ENCODE peak calls at places on chromosome 21, in eight cellular contexts. C, N, Q, L, I, A, R and U are unnamed samples.

GRCh38 chr21:15007716-15008296 is 57.0 kb downstream of the NRIP1 start:
- DNase-seq in L (no peak), C (no peak), Q (no peak), N (no peak), R (no peak), I (no peak), A (peak; percentile 32), U (no peak)

GRCh38 chr21:14632359-14632758 is 86.2 kb upstream of the SAMSN1 start:
- DNase-seq in Q (no peak), R (no peak), C (no peak), N (no peak), I (no peak), A (no peak), L (no peak), U (no peak)

GRCh38 chr21:44449473-44450363 is 5.6 kb upstream of the LRRC3 start:
- DNase-seq in Q (peak; percentile 59), L (no peak), A (no peak), N (no peak), C (peak; percentile 27), I (no peak), R (no peak), U (no peak)

GRCh38 chr21:14911351-14911750 is 153.4 kb downstream of the NRIP1 start:
- DNase-seq in A (no peak), I (no peak), N (no peak), R (no peak), Q (no peak), L (peak; percentile 70), C (no peak), U (no peak)

GRCh38 chr21:35663856-35664606 is 396.3 kb downstream of the SETD4 start:
- DNase-seq in L (no peak), R (no peak), C (no peak), N (no peak), I (no peak), Q (no peak), A (no peak), U (no peak)

GRCh38 chr21:40732243-40732642 is 114.7 kb downstream of the DSCAM start:
- DNase-seq in Q (no peak), N (no peak), R (no peak), C (no peak), I (no peak), L (peak; percentile 37), A (no peak), U (no peak)

GRCh38 chr21:15617968-15618367 is 111.8 kb upstream of the USP25 start:
- DNase-seq in A (peak; percentile 76), R (no peak), C (no peak), I (peak; percentile 18), Q (no peak), N (peak; percentile 85), L (peak; percentile 58), U (no peak)

GRCh38 chr21:33959680-33960079 is 44.1 kb upstream of the ATP5PO start:
- DNase-seq in I (no peak), L (no peak), A (no peak), R (no peak), N (no peak), Q (no peak), C (no peak), U (no peak)

DNA sequence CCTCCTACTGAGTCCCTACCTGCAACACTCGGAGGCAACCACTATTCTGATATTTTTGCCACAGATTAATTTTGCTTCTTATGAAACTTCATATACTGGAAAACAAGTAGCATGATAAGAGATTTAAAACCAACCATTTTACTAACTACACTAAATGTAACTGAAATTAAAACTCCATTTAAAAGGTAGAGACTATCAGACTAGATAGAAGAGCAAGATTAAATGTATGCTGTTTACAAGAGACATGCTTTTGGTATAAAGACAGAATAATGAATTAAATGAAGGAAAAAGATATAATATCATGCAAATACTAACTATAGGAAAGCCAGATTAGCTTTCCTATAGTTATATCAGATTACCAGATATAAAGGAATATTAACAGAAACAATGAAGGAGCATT is 175.9 kb downstream of the DYRK1A start:
- DNase-seq in C (no peak), L (no peak), Q (no peak), I (no peak), A (no peak), N (no peak), R (no peak), U (no peak)
- TF ChIP-seq CTCF in C (no peak), L (no peak), Q (no peak), I (no peak), A (no peak), N (no peak), R (no peak), U (no peak)

DNA sequence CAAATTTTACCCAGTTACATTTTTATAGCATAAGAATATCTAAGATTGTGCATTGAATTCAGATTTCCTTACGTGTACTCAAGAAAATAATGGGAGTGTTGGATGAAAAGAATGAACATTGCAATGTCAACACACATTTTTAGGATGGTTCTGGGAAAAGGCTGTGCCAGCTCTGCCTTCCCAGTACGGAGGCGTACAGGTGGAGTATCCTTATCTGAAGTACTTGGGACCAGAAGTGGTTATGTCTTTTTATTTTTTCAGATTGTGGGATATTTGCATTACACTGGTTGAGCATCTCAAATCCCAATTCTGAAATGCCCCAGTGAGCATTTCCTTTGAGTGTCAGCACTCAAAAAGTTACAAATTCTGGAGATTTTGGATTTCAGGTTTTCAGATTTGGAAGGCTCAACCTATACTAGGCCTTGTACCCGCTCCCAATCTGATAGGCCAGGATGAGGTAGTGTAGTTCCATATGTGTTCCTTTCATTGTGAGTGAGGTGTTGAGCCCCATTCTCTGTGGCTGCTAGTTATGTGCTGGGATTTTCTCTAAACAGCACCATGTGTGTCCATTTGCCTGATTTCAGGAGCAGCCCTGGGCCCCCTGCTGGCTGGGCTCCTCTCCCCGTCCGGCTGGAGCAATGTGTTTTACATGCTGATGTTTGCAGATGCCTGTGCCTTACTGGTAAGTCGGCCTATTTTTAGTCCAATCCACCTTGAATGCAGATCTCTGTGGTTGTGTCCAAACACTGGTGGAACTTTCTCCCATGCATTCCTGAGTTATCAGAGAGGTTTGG is 60.8 kb downstream of the SLC37A1 start:
- DNase-seq in I (no peak), C (peak; percentile 19), R (peak; percentile 14), L (no peak), Q (peak; percentile 45), N (peak; percentile 35), A (peak; percentile 35), U (peak; percentile 15)
- TF ChIP-seq CTCF in I (no peak), C (no peak), R (no peak), L (no peak), Q (no peak), N (peak; percentile 55), A (peak; percentile 67), U (peak; percentile 8)

DNA sequence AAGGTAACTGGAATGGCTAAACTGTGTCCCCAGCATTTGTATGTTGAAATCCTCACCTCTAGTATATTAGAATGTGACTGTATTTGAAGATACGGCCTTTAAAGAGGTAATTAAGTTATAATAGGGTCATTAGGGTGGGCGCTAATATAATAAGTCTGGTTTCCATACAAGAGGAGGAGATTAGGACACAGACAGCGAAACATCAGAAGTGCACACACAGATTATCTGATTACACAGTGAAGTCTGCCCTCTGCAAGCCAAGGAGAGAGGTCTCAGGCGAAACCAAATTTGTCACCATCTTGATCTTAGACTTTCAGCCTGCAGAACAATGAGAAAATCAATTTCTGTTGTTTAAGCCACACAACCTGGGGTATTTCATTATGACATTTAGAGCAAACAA is 2233.1 kb downstream of the MRPL39 start:
- DNase-seq in A (no peak), C (no peak), R (no peak), I (no peak), L (no peak), Q (no peak), N (no peak), U (no peak)
- TF ChIP-seq CTCF in A (no peak), C (no peak), R (no peak), I (no peak), L (no peak), Q (no peak), N (no peak), U (no peak)

GRCh38 chr21:32519945-32520884 is 65.1 kb downstream of the TCP10L start:
- DNase-seq in R (no peak), I (no peak), Q (no peak), L (no peak), N (no peak), A (no peak), C (no peak), U (no peak)

GRCh38 chr21:32515869-32516268 is 69.5 kb downstream of the TCP10L start:
- DNase-seq in R (no peak), N (peak; percentile 77), C (no peak), L (no peak), A (peak; percentile 11), Q (no peak), I (no peak), U (no peak)

GRCh38 chr21:32516729-32517649 is 68.3 kb downstream of the TCP10L start:
- DNase-seq in R (no peak), I (no peak), L (peak; percentile 41), N (peak; percentile 99), C (no peak), A (peak; percentile 88), Q (no peak), U (no peak)

GRCh38 chr21:32508558-32508957 is 76.8 kb downstream of the TCP10L start:
- DNase-seq in Q (no peak), A (no peak), R (no peak), C (no peak), L (no peak), N (no peak), I (no peak), U (no peak)

GRCh38 chr21:32514275-32515055 is 70.9 kb downstream of the TCP10L start:
- DNase-seq in L (no peak), A (no peak), R (no peak), N (no peak), Q (no peak), I (no peak), C (no peak), U (no peak)
- TF ChIP-seq CTCF in L (no peak), A (no peak), R (no peak), N (no peak), Q (no peak), I (no peak), C (no peak), U (no peak)

DNA sequence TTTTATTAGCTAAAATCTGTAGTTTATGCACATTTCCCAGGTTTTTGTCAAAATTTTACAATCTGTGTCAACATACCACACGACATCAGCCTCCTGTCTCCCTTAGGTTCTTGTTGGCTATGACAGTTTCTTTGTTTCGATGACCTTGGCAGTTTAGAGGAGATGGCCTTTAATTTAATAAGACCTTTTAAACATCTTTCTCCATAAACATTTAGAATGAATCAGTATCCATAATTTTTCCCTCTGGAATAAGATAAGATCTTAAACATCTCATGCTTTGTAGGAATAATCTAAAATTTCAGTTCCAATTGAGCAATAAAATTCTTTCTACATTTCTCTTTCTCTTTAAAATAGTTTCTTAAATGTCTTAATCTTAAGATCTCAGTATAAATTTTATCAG is 28.7 kb upstream of the DYRK1A start:
- DNase-seq in R (no peak), Q (no peak), C (no peak), L (no peak), N (no peak), A (no peak), I (no peak), U (no peak)
- TF ChIP-seq CTCF in R (no peak), Q (no peak), C (no peak), L (no peak), N (no peak), A (no peak), I (no peak), U (no peak)

GRCh38 chr21:16913010-16913409 is 599.8 kb upstream of the CXADR start:
- DNase-seq in N (no peak), I (no peak), A (no peak), L (no peak), R (peak; percentile 17), C (no peak), Q (no peak), U (no peak)
- TF ChIP-seq CTCF in N (no peak), I (no peak), A (peak; percentile 21), L (no peak), R (no peak), C (no peak), Q (no peak), U (no peak)

GRCh38 chr21:38805282-38806152 is at the start of gene ETS2:
- DNase-seq in L (peak; percentile 92), R (peak; percentile 81), A (peak; percentile 73), I (no peak), C (peak; percentile 71), Q (peak; percentile 96), N (peak; percentile 97), U (peak; percentile 94)
- TF ChIP-seq CTCF in L (no peak), R (no peak), A (no peak), I (no peak), C (peak; percentile 5), Q (no peak), N (no peak), U (no peak)